ENCODE peak calls at places on chromosome 21, in ten cellular contexts. P, B, J, X, E, G, I, R, Y and K are unnamed samples.

GRCh38 chr21:33789697-33790096 is 125.9 kb downstream of the ATP5PO start:
- DNase-seq in E (no peak), P (no peak), B (no peak), G (peak), Y (no peak), X (no peak), J (no peak), R (no peak), I (no peak), K (no peak)

GRCh38 chr21:22609802-22610201 is 1611.6 kb downstream of the NCAM2 start:
- DNase-seq in E (no peak), X (no peak), R (no peak), G (no peak), J (no peak), P (no peak), B (no peak), Y (no peak), I (no peak), K (no peak)

GRCh38 chr21:26961704-26962103 is 5.2 kb downstream of the ADAMTS5 start:
- DNase-seq in B (no peak), R (no peak), Y (no peak), E (no peak), P (no peak), J (no peak), G (peak), I (no peak), X (no peak), K (no peak)

GRCh38 chr21:10463156-10463555 is 58.2 kb upstream of the TPTE start:
- DNase-seq in E (no peak), Y (no peak), P (no peak), J (no peak), G (no peak), R (no peak), X (no peak), B (no peak), I (no peak), K (no peak)

GRCh38 chr21:45886610-45887026 is 95.0 kb upstream of the COL6A1 start:
- DNase-seq in E (no peak), B (no peak), X (no peak), Y (no peak), J (no peak), I (no peak), P (no peak), G (no peak), R (peak), K (peak)

GRCh38 chr21:28608646-28609045 is 384.0 kb downstream of the LTN1 start:
- DNase-seq in Y (no peak), P (no peak), R (no peak), G (peak), E (no peak), B (no peak), I (no peak), X (no peak), J (no peak), K (no peak)

GRCh38 chr21:35096959-35097358 is 47.9 kb upstream of the RUNX1 start:
- DNase-seq in X (no peak), Y (no peak), I (no peak), R (no peak), B (no peak), G (no peak), E (no peak), J (no peak), P (no peak), K (no peak)

GRCh38 chr21:15301736-15302135 is 236.9 kb upstream of the NRIP1 start:
- DNase-seq in X (no peak), I (no peak), E (no peak), G (no peak), P (no peak), J (no peak), R (no peak), B (no peak), Y (no peak), K (no peak)

GRCh38 chr21:35593000-35593502 is 467.3 kb downstream of the SETD4 start:
- DNase-seq in R (no peak), G (peak), X (no peak), P (no peak), E (no peak), B (no peak), I (no peak), J (no peak), Y (no peak), K (no peak)

GRCh38 chr21:29176721-29177120 is 46.3 kb downstream of the MAP3K7CL start:
- DNase-seq in X (no peak), I (no peak), P (no peak), E (no peak), B (no peak), J (no peak), Y (no peak), G (no peak), R (no peak), K (no peak)

GRCh38 chr21:15057290-15057689 is 7.5 kb downstream of the NRIP1 start:
- DNase-seq in X (no peak), I (peak), J (no peak), Y (no peak), R (no peak), G (no peak), E (no peak), B (no peak), P (no peak), K (no peak)

GRCh38 chr21:27033467-27033866 is 66.6 kb upstream of the ADAMTS5 start:
- DNase-seq in I (no peak), Y (no peak), X (no peak), P (no peak), J (no peak), G (no peak), E (no peak), B (no peak), R (no peak), K (no peak)

GRCh38 chr21:15749868-15750174 is 20.0 kb downstream of the USP25 start:
- DNase-seq in E (no peak), I (no peak), J (no peak), X (no peak), P (no peak), G (no peak), B (no peak), R (no peak), Y (no peak), K (no peak)

GRCh38 chr21:33373451-33373850 is 29.8 kb upstream of the IFNGR2 start:
- DNase-seq in J (no peak), I (no peak), X (no peak), P (no peak), B (peak), Y (no peak), R (no peak), E (peak), G (peak), K (no peak)

GRCh38 chr21:27802816-27803475 is 836.1 kb upstream of the ADAMTS5 start:
- DNase-seq in J (no peak), G (peak), R (no peak), X (no peak), Y (no peak), E (no peak), B (peak), P (no peak), I (peak), K (no peak)

GRCh38 chr21:37412603-37413360 is 46.2 kb downstream of the DYRK1A start:
- DNase-seq in Y (no peak), I (no peak), R (no peak), B (no peak), P (no peak), E (no peak), J (no peak), X (no peak), G (no peak), K (no peak)

GRCh38 chr21:44670642-44671432 is 4.1 kb upstream of the KRTAP12-2 start:
- DNase-seq in E (peak), Y (no peak), B (no peak), I (no peak), X (no peak), R (no peak), P (no peak), G (no peak), J (no peak), K (no peak)
- TF ChIP-seq CTCF in E (no peak), Y (no peak), B (no peak), I (no peak), X (no peak), R (no peak), P (no peak), G (no peak), J (no peak), K (no peak)

GRCh38 chr21:42652527-42653491 is 612 bp upstream of the PDE9A start:
- DNase-seq in X (peak), I (peak), G (no peak), R (peak), Y (no peak), P (peak), J (no peak), E (peak), B (peak), K (peak)
- TF ChIP-seq CTCF in X (peak), I (peak), G (no peak), R (peak), Y (no peak), P (peak), J (peak), E (peak), B (peak), K (peak)

GRCh38 chr21:44471341-44471740 is 16.0 kb downstream of the LRRC3 start:
- DNase-seq in I (no peak), P (no peak), R (no peak), X (no peak), G (no peak), J (no peak), E (no peak), Y (no peak), B (no peak), K (no peak)
- TF ChIP-seq CTCF in I (no peak), P (no peak), R (no peak), X (no peak), G (no peak), J (no peak), E (no peak), Y (no peak), B (no peak), K (no peak)

GRCh38 chr21:38645282-38645681 is 147.0 kb upstream of the ERG start:
- DNase-seq in R (no peak), I (no peak), B (no peak), J (no peak), Y (no peak), E (no peak), G (peak), X (no peak), P (no peak), K (no peak)
- TF ChIP-seq CTCF in R (no peak), I (no peak), B (no peak), J (no peak), Y (no peak), E (no peak), G (no peak), X (no peak), P (no peak), K (no peak)